ENCODE peak calls at places on chromosomes 12 and 14, in five cellular contexts. F, K, S, X and T are unnamed samples.

GRCh38 chr12:65492997-65493892 is 214.8 kb downstream of the MSRB3 start:
- DNase-seq in F (no peak), K (no peak), S (no peak), X (no peak), T (no peak)

GRCh38 chr12:93215290-93215678 is 162.4 kb upstream of the NUDT4 start:
- DNase-seq in F (no peak), K (no peak), S (no peak), X (no peak), T (no peak)

GRCh38 chr14:103522649-103523582 is at the start of gene CKB:
- DNase-seq in F (peak), K (no peak), S (peak), X (peak), T (peak)

GRCh38 chr12:51525518-51525917 is 65.5 kb upstream of the SCN8A start:
- DNase-seq in F (no peak), K (no peak), S (no peak), X (no peak), T (no peak)

GRCh38 chr12:112852127-112852526 is 54.6 kb upstream of the OAS1 start:
- DNase-seq in F (no peak), K (no peak), S (no peak), X (no peak), T (no peak)

GRCh38 chr14:95273041-95273978 is 46.4 kb downstream of the CLMN start:
- DNase-seq in F (peak), K (peak), S (no peak), X (no peak), T (no peak)

GRCh38 chr14:78863143-78863542 is 693.0 kb downstream of the NRXN3 start:
- DNase-seq in F (peak), K (peak), S (peak), X (peak), T (no peak)

GRCh38 chr14:70808402-70809237 is 693 bp downstream of the MAP3K9 start:
- DNase-seq in F (peak), K (no peak), S (no peak), X (peak), T (peak)

GRCh38 chr12:100564090-100564489 is 9.4 kb upstream of the GAS2L3 start:
- DNase-seq in F (no peak), K (no peak), S (no peak), X (no peak), T (no peak)

GRCh38 chr12:60106207-60106606 is 510.4 kb downstream of the SLC16A7 start:
- DNase-seq in F (no peak), K (no peak), S (peak), X (no peak), T (no peak)

GRCh38 chr14:76576047-76576741 is 185.1 kb upstream of the VASH1 start:
- DNase-seq in F (no peak), K (no peak), S (peak), X (no peak), T (peak)

GRCh38 chr12:30026621-30027234 is 243.0 kb upstream of the TMTC1 start:
- DNase-seq in F (no peak), K (peak), S (peak), X (peak), T (no peak)

GRCh38 chr14:40417777-40418401 is 985.7 kb upstream of the FBXO33 start:
- DNase-seq in F (peak), K (no peak), S (no peak), X (peak), T (no peak)

GRCh38 chr14:21084988-21085853 is 13.2 kb downstream of the ZNF219 start:
- DNase-seq in F (no peak), K (no peak), S (peak), X (no peak), T (peak)

GRCh38 chr12:120984351-120984898 is 6.1 kb downstream of the HNF1A start:
- DNase-seq in F (peak), K (no peak), S (no peak), X (no peak), T (no peak)

GRCh38 chr12:2248087-2248900 is 195.5 kb downstream of the CACNA1C start:
- DNase-seq in F (peak), K (no peak), S (peak), X (no peak), T (no peak)

GRCh38 chr12:118290130-118290529 is 82.6 kb downstream of the TAOK3 start:
- DNase-seq in F (peak), K (no peak), S (peak), X (no peak), T (no peak)

GRCh38 chr14:67491285-67491684 is 2.8 kb upstream of the TMEM229B start:
- DNase-seq in F (no peak), K (no peak), S (no peak), X (no peak), T (no peak)

GRCh38 chr12:29611906-29612305 is 114.4 kb upstream of the OVCH1 start:
- DNase-seq in F (no peak), K (no peak), S (peak), X (peak), T (no peak)

GRCh38 chr14:40762685-40763084 is 844.0 kb upstream of the LRFN5 start:
- DNase-seq in F (no peak), K (no peak), S (no peak), X (no peak), T (no peak)

GRCh38 chr14:77485901-77486678 is 12.5 kb downstream of the ISM2 start:
- DNase-seq in F (no peak), K (no peak), S (peak), X (no peak), T (no peak)

GRCh38 chr12:27602516-27602915 is 78.5 kb downstream of the PPFIBP1 start:
- DNase-seq in F (no peak), K (peak), S (no peak), X (no peak), T (no peak)

GRCh38 chr12:121860257-121860656 is 1.6 kb upstream of the HPD start:
- DNase-seq in F (no peak), K (no peak), S (no peak), X (no peak), T (no peak)

GRCh38 chr12:21774358-21775129 is at the start of gene KCNJ8:
- DNase-seq in F (peak), K (no peak), S (peak), X (peak), T (peak)

GRCh38 chr12:42957136-42957535 is 367.6 kb upstream of the PRICKLE1 start:
- DNase-seq in F (no peak), K (no peak), S (peak), X (no peak), T (peak)

GRCh38 chr14:75068294-75069020 is 984 bp upstream of the ZC2HC1C start:
- DNase-seq in F (no peak), K (no peak), S (no peak), X (no peak), T (no peak)
- H3K4me3 ChIP-seq in F (peak), K (peak), S (peak), X (peak), T (peak)

GRCh38 chr12:17593715-17594406 is 496.1 kb downstream of the RERGL start:
- DNase-seq in F (no peak), K (no peak), S (no peak), X (no peak), T (no peak)

GRCh38 chr12:17592472-17592871 is 497.5 kb downstream of the RERGL start:
- DNase-seq in F (no peak), K (no peak), S (no peak), X (no peak), T (no peak)

GRCh38 chr12:17591113-17591512 is 498.9 kb downstream of the RERGL start:
- DNase-seq in F (no peak), K (no peak), S (no peak), X (no peak), T (no peak)

GRCh38 chr12:17588968-17589367 is 501.0 kb downstream of the RERGL start:
- DNase-seq in F (peak), K (no peak), S (no peak), X (peak), T (no peak)
- TF ChIP-seq CTCF in F (peak), K (peak), S (peak), X (no peak), T (no peak)

DNA sequence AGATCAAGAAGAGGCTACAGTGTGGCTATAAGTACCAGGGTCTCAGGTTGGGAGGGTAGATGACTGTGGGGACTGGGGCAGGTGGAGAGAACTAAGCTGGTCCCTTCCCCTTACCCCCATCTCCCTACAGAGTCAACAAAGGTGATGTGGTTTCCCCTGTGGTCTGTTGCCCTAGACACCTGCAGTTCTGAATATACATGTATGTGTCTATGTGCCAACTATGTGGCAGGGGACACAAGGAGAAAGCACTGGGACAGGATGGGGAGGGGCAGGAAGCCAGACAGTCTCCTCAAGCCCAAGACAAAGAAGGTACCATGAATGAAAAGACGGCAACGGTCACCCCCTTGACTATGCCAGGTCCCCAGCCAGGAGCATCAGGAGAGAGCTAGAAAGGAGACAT is 4.5 kb upstream of the HDAC7 start:
- DNase-seq in F (no peak), K (no peak), S (no peak), X (no peak), T (no peak)
- H3K4me3 ChIP-seq in F (no peak), K (no peak), S (no peak), X (no peak), T (no peak)

DNA sequence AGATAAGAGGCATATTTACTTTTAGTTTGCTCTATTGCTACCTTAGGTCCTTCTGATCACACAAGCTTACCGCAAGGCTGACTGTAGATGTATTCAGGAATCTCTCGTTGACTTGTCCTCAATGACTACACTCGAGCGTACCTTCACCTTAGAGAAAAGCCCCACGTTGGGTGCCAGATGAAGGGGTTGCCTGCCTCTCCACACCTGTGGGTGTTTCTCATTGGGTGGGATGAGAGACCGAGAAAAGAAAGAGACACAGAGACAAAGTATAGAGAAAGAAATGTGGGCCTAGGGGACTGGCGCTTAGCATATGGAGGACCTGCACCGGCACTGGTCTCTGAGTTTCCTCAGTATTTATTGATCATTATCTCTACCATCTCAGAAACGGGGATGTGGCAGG is 51.8 kb downstream of the ASCL4 start:
- DNase-seq in F (no peak), K (no peak), S (no peak), X (no peak), T (no peak)
- TF ChIP-seq CTCF in F (no peak), K (no peak), S (no peak), X (no peak), T (no peak)

DNA sequence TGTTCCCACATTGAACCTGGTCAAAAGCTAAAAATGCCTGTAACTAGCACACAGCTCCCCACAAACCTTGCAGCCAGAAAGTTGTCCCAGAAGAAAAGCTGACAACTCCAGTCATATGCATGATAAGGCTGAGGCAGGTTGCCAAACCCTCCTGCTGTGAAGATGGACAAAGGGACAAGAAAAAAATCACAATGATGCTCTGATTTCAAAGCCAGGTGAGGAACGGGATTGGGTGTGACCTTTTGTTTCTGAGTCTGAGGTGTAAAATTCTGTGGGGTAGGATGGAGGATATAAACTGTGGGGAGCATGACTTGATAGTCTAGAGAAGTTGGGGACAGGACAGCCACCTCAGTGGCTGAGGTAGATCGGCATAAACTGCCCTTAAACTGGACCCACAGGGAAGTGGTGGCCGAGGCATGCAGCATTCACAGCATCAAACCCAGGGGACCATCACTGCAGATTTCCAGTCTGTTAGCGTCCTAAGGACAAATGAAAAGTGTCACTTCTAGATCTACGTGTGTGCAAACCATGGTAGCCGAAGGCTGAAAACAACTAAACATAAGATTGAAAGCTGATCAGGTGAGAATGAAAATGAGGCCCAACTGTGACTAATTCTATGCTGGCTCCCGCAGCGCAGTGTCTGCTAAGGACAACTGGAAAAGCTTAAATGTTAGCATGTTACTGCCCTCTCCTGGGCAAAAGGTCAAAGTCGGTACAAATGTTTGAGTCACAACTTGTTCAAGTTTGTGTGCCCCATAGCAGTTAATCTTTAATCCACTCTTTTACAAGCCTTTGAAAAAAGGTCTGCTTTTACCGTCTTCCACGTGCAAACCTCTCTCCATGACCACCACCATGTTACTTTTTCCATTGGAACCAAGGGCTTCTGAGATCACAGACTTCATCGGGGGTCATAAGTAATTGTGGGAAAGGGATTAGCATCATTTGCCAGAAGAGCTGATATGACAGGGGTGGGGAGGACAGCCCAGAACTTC is 39.8 kb downstream of the GRIN2B start:
- DNase-seq in F (peak), K (peak), S (peak), X (peak), T (peak)
- H3K4me3 ChIP-seq in F (no peak), K (no peak), S (no peak), X (no peak), T (no peak)

GRCh38 chr14:72416892-72417291 is 477.0 kb downstream of the DPF3 start:
- DNase-seq in F (no peak), K (no peak), S (no peak), X (no peak), T (no peak)
- TF ChIP-seq CTCF in F (no peak), K (no peak), S (no peak), X (no peak), T (no peak)